ENCODE peak calls at places on chromosomes 1 and 21, in four cellular contexts. P is activated naive CD4-positive, alpha-beta T cell; V is GM10248; E is fibroblast of lung. F is an unnamed sample.

GRCh38 chr1:160079448-160079847 is 1.9 kb upstream of the KCNJ9 start:
- DNase-seq in P (no peak), E (no peak), V (no peak), F (no peak)

GRCh38 chr1:33586111-33586510 is 113.7 kb downstream of the ZSCAN20 start:
- DNase-seq in P (no peak), E (no peak), V (no peak), F (no peak)

GRCh38 chr1:201386208-201386607 is 8.7 kb upstream of the TNNT2 start:
- DNase-seq in V (no peak), P (no peak), E (no peak), F (no peak)

GRCh38 chr1:12152106-12152891 is 14.5 kb upstream of the TNFRSF1B start:
- DNase-seq in E (no peak), P (no peak), V (peak), F (no peak)

GRCh38 chr1:16048573-16049189 is 5.1 kb downstream of the CLCNKB start:
- DNase-seq in V (no peak), E (peak), P (no peak), F (no peak)

GRCh38 chr21:25420831-25421230 is 186.4 kb downstream of the MRPL39 start:
- DNase-seq in P (no peak), V (no peak), E (no peak), F (no peak)

GRCh38 chr1:27659497-27660299 is 12.3 kb downstream of the IFI6 start:
- DNase-seq in E (peak), V (peak), P (peak), F (peak)

GRCh38 chr1:218380125-218380977 is 35.2 kb downstream of the TGFB2 start:
- DNase-seq in E (peak), V (no peak), P (no peak), F (no peak)

GRCh38 chr1:115089443-115090340 is at the start of gene TSPAN2:
- DNase-seq in V (no peak), P (peak), E (peak), F (peak)

GRCh38 chr21:26659181-26659580 is 86.1 kb upstream of the CYYR1 start:
- DNase-seq in E (peak), V (no peak), P (no peak), F (no peak)

GRCh38 chr1:165034136-165034535 is 322.4 kb downstream of the LMX1A start:
- DNase-seq in V (no peak), P (no peak), E (peak), F (no peak)

GRCh38 chr1:90537606-90538362 is 179.3 kb downstream of the BARHL2 start:
- DNase-seq in P (no peak), E (no peak), V (no peak), F (no peak)

GRCh38 chr1:154568165-154568815 is 712 bp downstream of the CHRNB2 start:
- DNase-seq in V (no peak), E (no peak), P (no peak), F (no peak)

GRCh38 chr1:10896673-10897072 is 100.2 kb upstream of the CASZ1 start:
- DNase-seq in E (no peak), V (no peak), P (no peak), F (no peak)

GRCh38 chr1:199684686-199685273 is 342.7 kb upstream of the NR5A2 start:
- DNase-seq in V (peak), P (no peak), E (peak), F (peak)

GRCh38 chr1:154407866-154408777 is 3.0 kb downstream of the IL6R start:
- DNase-seq in P (no peak), E (peak), V (no peak), F (no peak)

GRCh38 chr1:156661932-156662587 is 15.1 kb downstream of the NES start:
- DNase-seq in V (no peak), P (no peak), E (no peak), F (no peak)

GRCh38 chr21:41808846-41809245 is 42.0 kb upstream of the RIPK4 start:
- DNase-seq in V (no peak), P (no peak), E (no peak), F (no peak)

GRCh38 chr1:210796421-210796820 is 337.5 kb downstream of the KCNH1 start:
- DNase-seq in V (no peak), E (no peak), P (no peak), F (no peak)

GRCh38 chr1:938088-938683 is 14.5 kb downstream of the SAMD11 start:
- DNase-seq in E (no peak), V (no peak), P (no peak), F (no peak)

GRCh38 chr1:1782399-1783221 is 4.3 kb upstream of the NADK start:
- DNase-seq in P (no peak), E (peak), V (no peak), F (peak)

GRCh38 chr1:224197261-224197600 is 14.2 kb downstream of the DEGS1 start:
- DNase-seq in V (no peak), E (no peak), P (no peak), F (no peak)

GRCh38 chr1:236489710-236490377 is 33.9 kb upstream of the LGALS8 start:
- DNase-seq in V (peak), P (no peak), E (peak), F (peak)

GRCh38 chr1:8439015-8439702 is 121.2 kb downstream of the SLC45A1 start:
- DNase-seq in E (peak), V (peak), P (no peak), F (peak)

GRCh38 chr1:172778461-172779455 is 119.9 kb downstream of the FASLG start:
- DNase-seq in V (peak), E (peak), P (no peak), F (no peak)

GRCh38 chr1:181632492-181632891 is 149.2 kb downstream of the CACNA1E start:
- DNase-seq in V (no peak), E (no peak), P (no peak), F (no peak)

GRCh38 chr1:193794239-193794638 is 607.8 kb upstream of the B3GALT2 start:
- DNase-seq in P (no peak), V (no peak), E (peak), F (no peak)

GRCh38 chr1:197062692-197063091 is 4.4 kb downstream of the F13B start:
- DNase-seq in E (no peak), P (no peak), V (peak), F (no peak)

GRCh38 chr1:234722904-234723588 is 113.1 kb upstream of the IRF2BP2 start:
- DNase-seq in E (peak), P (peak), V (no peak), F (peak)

GRCh38 chr1:188709146-188709545 is 1768.5 kb downstream of the BRINP3 start:
- DNase-seq in E (no peak), P (no peak), V (no peak), F (no peak)

GRCh38 chr1:205687242-205687641 is 6.9 kb upstream of the SLC45A3 start:
- DNase-seq in V (no peak), P (no peak), E (no peak), F (no peak)

GRCh38 chr1:236895665-236896387 is 100.7 kb downstream of the MTR start:
- DNase-seq in E (no peak), V (no peak), P (no peak), F (no peak)

GRCh38 chr1:171868217-171868616 is 26.9 kb downstream of the DNM3 start:
- DNase-seq in P (no peak), V (no peak), E (no peak), F (no peak)

GRCh38 chr1:32351859-32352745 is 10.2 kb downstream of the FAM229A start:
- DNase-seq in V (no peak), P (no peak), E (peak), F (no peak)

GRCh38 chr1:19925342-19926070 is 2.1 kb upstream of the PLA2G2E start:
- DNase-seq in V (no peak), E (no peak), P (no peak), F (no peak)